ENCODE peak calls at places on chromosomes 11 and 22, in ten cellular contexts. N is GM23338, L is heart right ventricle, G is T-helper 17 cell, C is H9, A is endothelial cell, Y is hypothalamus, W is T47D, V is Calu3, U is nucleus accumbens. I is an unnamed sample.
A peak's percentile ranks its signal among the peaks of the same experiment; 100 is the strongest.

GRCh38 chr11:12242071-12242672 is 131.8 kb downstream of the MICAL2 start:
- DNase-seq in V (no peak), U (no peak), Y (no peak), N (peak; percentile 11), L (no peak), C (no peak), G (no peak), W (no peak), A (no peak), I (no peak)

GRCh38 chr11:85762226-85762625 is 48.7 kb downstream of the SYTL2 start:
- DNase-seq in L (no peak), C (no peak), V (no peak), Y (no peak), W (no peak), G (no peak), U (no peak), A (no peak), N (no peak), I (no peak)

GRCh38 chr22:41925783-41926460 is 684 bp downstream of the TNFRSF13C start:
- DNase-seq in A (peak; percentile 89), N (peak; percentile 89), V (peak; percentile 89), W (no peak), U (no peak), C (peak; percentile 83), G (peak; percentile 82), Y (no peak), L (peak; percentile 50), I (peak; percentile 34)

GRCh38 chr11:63502252-63502820 is 3.5 kb upstream of the LGALS12 start:
- DNase-seq in A (no peak), L (no peak), U (no peak), Y (no peak), V (no peak), W (no peak), C (no peak), N (no peak), G (no peak), I (no peak)

GRCh38 chr22:36512333-36512732 is 5.5 kb upstream of the FOXRED2 start:
- DNase-seq in Y (no peak), L (no peak), A (no peak), N (no peak), U (no peak), W (no peak), C (no peak), V (no peak), G (no peak), I (no peak)

GRCh38 chr11:65591939-65592814 is 3.4 kb downstream of the KCNK7 start:
- DNase-seq in L (no peak), G (no peak), W (no peak), Y (no peak), C (peak; percentile 84), N (peak; percentile 90), V (no peak), U (no peak), A (peak; percentile 58), I (no peak)

GRCh38 chr11:27700351-27701261 is at the start of gene BDNF:
- DNase-seq in W (no peak), U (no peak), G (no peak), N (peak; percentile 72), L (no peak), Y (no peak), V (peak; percentile 38), C (peak; percentile 58), A (no peak), I (no peak)

GRCh38 chr11:380095-380480 is 10.8 kb downstream of the B4GALNT4 start:
- DNase-seq in L (no peak), W (no peak), A (no peak), C (no peak), G (no peak), U (no peak), V (no peak), N (no peak), Y (no peak), I (no peak)

GRCh38 chr22:39206491-39206890 is 38.3 kb downstream of the PDGFB start:
- DNase-seq in V (no peak), G (no peak), A (no peak), L (no peak), N (no peak), U (no peak), W (no peak), C (peak; percentile 20), Y (no peak), I (no peak)

GRCh38 chr11:1765871-1766718 is 2.4 kb upstream of the CTSD start:
- DNase-seq in N (peak; percentile 78), U (no peak), W (no peak), L (no peak), A (no peak), C (peak; percentile 72), G (no peak), V (no peak), Y (no peak), I (no peak)

GRCh38 chr11:46675949-46676348 is 24.5 kb downstream of the ARHGAP1 start:
- DNase-seq in Y (no peak), C (no peak), A (no peak), W (no peak), U (no peak), G (no peak), L (no peak), V (no peak), N (no peak), I (no peak)

GRCh38 chr11:95318459-95318858 is 87.5 kb upstream of the SESN3 start:
- DNase-seq in C (no peak), W (no peak), Y (no peak), G (no peak), A (no peak), V (no peak), N (no peak), L (no peak), U (no peak), I (peak; percentile 41)

GRCh38 chr22:17171313-17172171 is 12.5 kb upstream of the HDHD5 start:
- DNase-seq in C (peak; percentile 94), G (peak; percentile 62), Y (peak; percentile 90), U (peak; percentile 86), V (peak; percentile 95), W (peak; percentile 80), N (peak; percentile 95), A (peak; percentile 96), L (peak; percentile 93), I (peak; percentile 78)